ENCODE peak calls at places on chromosomes 16 and 17, in six cellular contexts. Y is cardiac fibroblast, G is heart left ventricle, U is fibroblast of lung, J is AG04450, N is thoracic aorta. H is an unnamed sample.

GRCh38 chr17:59746849-59747445 is 39.5 kb downstream of the VMP1 start:
- DNase-seq in Y (peak; percentile 81), G (no peak), U (peak; percentile 81), J (no peak), N (no peak), H (no peak)

GRCh38 chr16:14510939-14511797 is 118.9 kb downstream of the PARN start:
- DNase-seq in Y (peak; percentile 84), G (no peak), U (peak; percentile 42), J (no peak), N (no peak), H (no peak)

GRCh38 chr17:4170639-4171280 is 27.8 kb downstream of the CYB5D2 start:
- DNase-seq in Y (no peak), G (no peak), U (no peak), J (no peak), N (no peak), H (no peak)

GRCh38 chr17:18236494-18236893 is 11.1 kb downstream of the LLGL1 start:
- DNase-seq in Y (no peak), G (no peak), U (no peak), J (no peak), N (no peak), H (no peak)

GRCh38 chr17:83204230-83204725 is 124.9 kb downstream of the METRNL start:
- DNase-seq in Y (peak; percentile 37), G (no peak), U (no peak), J (no peak), N (no peak), H (no peak)

GRCh38 chr17:51372345-51373004 is 112.1 kb downstream of the UTP18 start:
- DNase-seq in Y (peak; percentile 81), G (no peak), U (peak; percentile 28), J (no peak), N (no peak), H (no peak)

GRCh38 chr17:74119049-74119580 is 84.4 kb upstream of the RPL38 start:
- DNase-seq in Y (no peak), G (no peak), U (no peak), J (no peak), N (no peak), H (no peak)

GRCh38 chr17:41492771-41493170 is 3.1 kb upstream of the KRT36 start:
- DNase-seq in Y (peak; percentile 40), G (no peak), U (peak; percentile 57), J (no peak), N (no peak), H (no peak)

GRCh38 chr17:55273579-55274370 is 9.0 kb downstream of the HLF start:
- DNase-seq in Y (no peak), G (peak; percentile 84), U (no peak), J (no peak), N (peak; percentile 62), H (no peak)

GRCh38 chr16:56319391-56319790 is 106.0 kb downstream of the AMFR start:
- DNase-seq in Y (no peak), G (no peak), U (no peak), J (no peak), N (no peak), H (no peak)

GRCh38 chr17:34451313-34451712 is 88.3 kb upstream of the CCL1 start:
- DNase-seq in Y (no peak), G (no peak), U (no peak), J (no peak), N (no peak), H (no peak)

GRCh38 chr16:65922923-65923322 is 443.6 kb upstream of the CDH5 start:
- DNase-seq in Y (no peak), G (no peak), U (no peak), J (no peak), N (no peak), H (no peak)

GRCh38 chr17:39166437-39167335 is 725 bp upstream of the ARL5C start:
- DNase-seq in Y (no peak), G (no peak), U (no peak), J (no peak), N (no peak), H (no peak)

GRCh38 chr17:69358688-69359596 is 32.0 kb upstream of the ABCA5 start:
- DNase-seq in Y (no peak), G (no peak), U (no peak), J (no peak), N (no peak), H (no peak)

GRCh38 chr16:11088432-11088794 is 144.0 kb downstream of the CLEC16A start:
- DNase-seq in Y (no peak), G (no peak), U (no peak), J (no peak), N (no peak), H (no peak)

GRCh38 chr17:62925267-62925836 is 40.7 kb upstream of the TANC2 start:
- DNase-seq in Y (peak; percentile 25), G (no peak), U (no peak), J (no peak), N (no peak), H (no peak)

GRCh38 chr17:39791296-39791992 is 53.7 kb downstream of the GRB7 start:
- DNase-seq in Y (no peak), G (no peak), U (no peak), J (no peak), N (no peak), H (no peak)

GRCh38 chr16:234468-235305 is at the start of gene FAM234A:
- DNase-seq in Y (peak; percentile 88), G (peak; percentile 96), U (peak; percentile 85), J (peak; percentile 57), N (peak; percentile 76), H (peak; percentile 67)
- TF ChIP-seq CTCF in Y (peak; percentile 46), G (peak; percentile 36), U (peak; percentile 36), J (peak; percentile 54), N (peak; percentile 47), H (peak; percentile 26)

GRCh38 chr17:31293586-31293985 is 3.5 kb downstream of the OMG start:
- DNase-seq in Y (no peak), G (no peak), U (no peak), J (no peak), N (no peak), H (no peak)

GRCh38 chr17:31291820-31292219 is 5.2 kb downstream of the OMG start:
- DNase-seq in Y (peak; percentile 49), G (no peak), U (no peak), J (no peak), N (no peak), H (no peak)

GRCh38 chr17:31294231-31294630 is 2.8 kb downstream of the OMG start:
- DNase-seq in Y (no peak), G (no peak), U (no peak), J (no peak), N (no peak), H (no peak)

GRCh38 chr17:31286587-31286986 is 10.5 kb downstream of the OMG start:
- DNase-seq in Y (no peak), G (no peak), U (no peak), J (no peak), N (no peak), H (no peak)

DNA sequence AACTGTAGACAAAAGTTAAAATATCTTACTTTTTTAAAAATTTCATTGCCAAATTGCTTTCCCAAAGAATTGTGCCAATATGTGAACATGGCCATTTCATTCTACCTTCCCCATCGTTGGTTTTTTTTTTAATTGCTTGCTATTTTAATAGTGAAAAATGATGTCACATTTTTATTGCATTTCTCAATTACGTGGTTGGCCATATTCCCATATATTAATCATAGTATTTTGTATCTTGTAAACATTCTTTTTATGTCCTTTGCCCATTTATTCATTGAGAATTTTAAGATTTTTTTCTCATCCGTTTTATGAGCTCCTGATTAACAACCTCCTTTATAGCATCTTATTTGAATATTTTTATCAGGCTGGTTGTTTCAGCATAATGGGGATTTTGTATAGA is 7.2 kb downstream of the OMG start:
- DNase-seq in Y (peak; percentile 36), G (no peak), U (no peak), J (no peak), N (no peak), H (no peak)
- H3K4me3 ChIP-seq in Y (no peak overlapping the region), G (no peak overlapping the region), U (no peak overlapping the region), J (no peak overlapping the region), N (no peak overlapping the region), H (no peak overlapping the region)

GRCh38 chr17:48860034-48860433 is 29.2 kb downstream of the CALCOCO2 start:
- DNase-seq in Y (no peak), G (no peak), U (no peak), J (no peak), N (no peak), H (no peak)

GRCh38 chr17:48854774-48855476 is 24.1 kb downstream of the CALCOCO2 start:
- DNase-seq in Y (no peak), G (no peak), U (no peak), J (no peak), N (no peak), H (no peak)

GRCh38 chr17:48852251-48852650 is 21.4 kb downstream of the CALCOCO2 start:
- DNase-seq in Y (no peak), G (no peak), U (no peak), J (no peak), N (no peak), H (no peak)

GRCh38 chr17:48850792-48851325 is 20.0 kb downstream of the CALCOCO2 start:
- DNase-seq in Y (no peak), G (no peak), U (no peak), J (no peak), N (no peak), H (no peak)

DNA sequence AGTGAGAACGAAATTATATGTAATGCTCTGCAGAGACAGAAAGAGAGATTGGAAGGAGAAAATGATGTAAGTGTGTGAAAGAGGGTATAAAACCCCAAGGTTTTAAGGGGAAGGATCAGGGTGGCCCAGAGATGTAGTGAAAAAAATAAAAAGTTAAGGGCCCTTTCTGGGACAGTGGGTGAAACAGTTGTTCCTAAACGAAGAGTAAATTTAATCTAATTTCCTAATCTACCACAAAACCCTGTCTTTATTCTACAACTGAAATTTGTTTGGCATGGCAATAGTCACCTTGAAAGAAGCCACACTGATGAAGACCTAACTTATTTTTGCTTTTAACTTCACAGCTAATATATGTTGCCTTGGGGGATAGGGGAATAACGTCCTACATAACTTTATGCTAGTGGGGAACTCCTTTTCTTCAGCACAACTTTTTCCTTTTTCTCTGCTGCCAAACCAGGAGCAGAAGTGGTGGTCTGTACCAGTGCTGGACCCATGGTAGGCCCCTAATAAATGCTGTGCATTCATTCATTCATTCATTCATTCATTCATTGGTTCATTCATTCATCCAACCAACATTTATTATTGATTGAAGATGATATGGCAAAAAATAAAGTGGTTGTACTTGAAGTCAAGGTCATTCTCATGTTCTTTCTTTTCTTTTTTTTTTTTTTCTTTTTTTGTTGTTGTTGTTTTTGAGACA is 25.4 kb downstream of the CALCOCO2 start:
- DNase-seq in Y (no peak), G (no peak), U (no peak), J (no peak), N (no peak), H (no peak)
- TF ChIP-seq CTCF in Y (no peak), G (no peak), U (no peak), J (no peak), N (no peak), H (no peak)

DNA sequence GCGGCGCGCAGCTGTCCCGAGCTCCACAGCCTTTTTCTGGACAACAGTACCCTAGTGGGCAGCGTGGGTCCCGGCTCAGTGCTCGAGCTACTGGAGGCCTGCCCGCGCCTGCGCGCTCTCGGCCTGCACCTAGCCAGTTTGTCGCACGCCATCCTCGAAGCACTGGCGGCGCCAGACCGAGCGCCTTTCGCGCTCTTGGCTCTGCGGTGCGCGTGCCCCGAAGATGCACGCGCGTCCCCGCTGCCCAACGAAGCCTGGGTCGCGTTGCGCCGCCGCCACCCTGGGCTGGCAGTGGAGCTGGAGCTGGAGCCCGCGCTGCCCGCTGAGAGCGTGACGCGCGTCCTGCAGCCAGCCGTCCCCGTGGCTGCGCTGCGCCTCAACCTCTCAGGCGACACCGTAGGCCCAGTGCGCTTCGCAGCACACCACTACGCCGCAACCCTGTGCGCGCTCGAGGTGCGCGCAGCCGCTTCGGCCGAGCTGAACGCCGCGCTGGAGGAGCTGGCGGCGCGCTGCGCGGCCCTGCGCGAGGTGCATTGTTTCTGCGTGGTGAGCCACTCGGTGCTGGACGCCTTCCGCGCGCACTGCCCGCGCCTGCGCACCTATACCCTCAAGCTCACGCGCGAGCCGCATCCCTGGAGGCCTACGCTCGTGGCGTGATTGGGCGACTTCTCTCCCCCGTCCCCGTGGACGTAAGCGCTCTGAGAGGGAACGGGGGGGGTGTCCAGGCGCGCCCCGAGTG is 1.2 kb upstream of the HSF4 start:
- DNase-seq in Y (peak; percentile 62), G (peak; percentile 60), U (peak; percentile 56), J (no peak), N (no peak), H (no peak)
- H3K4me3 ChIP-seq in Y (no peak overlapping the region), G (peak overlapping the region; percentile 52), U (peak overlapping the region; percentile 19), J (peak overlapping the region; percentile 43), N (peak overlapping the region; percentile 75), H (peak overlapping the region; percentile 15)

H was measured in HFF-Myc.